ENCODE peak calls at places on chromosome 11, in seven cellular contexts. W, K, N, V, O, P and L are unnamed samples.

GRCh38 chr11:121391914-121392313 is 60.2 kb upstream of the SORL1 start:
- DNase-seq in K (no peak), W (peak), N (no peak), V (no peak), P (no peak), O (no peak), L (no peak)

GRCh38 chr11:64352099-64353005 is 6.6 kb upstream of the RPS6KA4 start:
- DNase-seq in W (no peak), P (no peak), V (no peak), N (no peak), K (no peak), O (no peak), L (no peak)

GRCh38 chr11:109208116-109208515 is 213.9 kb upstream of the C11orf87 start:
- DNase-seq in V (no peak), K (no peak), W (no peak), N (no peak), O (no peak), P (no peak), L (no peak)

GRCh38 chr11:109789911-109790310 is 303.3 kb upstream of the ZC3H12C start:
- DNase-seq in V (no peak), O (no peak), K (no peak), N (no peak), P (no peak), W (no peak), L (no peak)

GRCh38 chr11:125264091-125265022 is 99.8 kb downstream of the PKNOX2 start:
- DNase-seq in P (no peak), V (no peak), W (no peak), K (no peak), O (no peak), N (no peak), L (no peak)

GRCh38 chr11:80155412-80156017 is 714.7 kb upstream of the TENM4 start:
- DNase-seq in O (no peak), W (peak), P (no peak), N (no peak), V (no peak), K (no peak), L (no peak)

GRCh38 chr11:61586792-61587430 is 6.0 kb upstream of the SYT7 start:
- DNase-seq in K (no peak), W (no peak), P (no peak), O (no peak), V (no peak), N (no peak), L (no peak)

GRCh38 chr11:45665206-45665932 is at the start of gene CHST1:
- DNase-seq in N (peak), V (peak), O (peak), P (peak), W (no peak), K (peak), L (no peak)

GRCh38 chr11:118081241-118081958 is 4.5 kb downstream of the TMPRSS4 start:
- DNase-seq in O (no peak), K (no peak), N (no peak), V (no peak), P (no peak), W (peak), L (no peak)

GRCh38 chr11:77776455-77776854 is 44.1 kb downstream of the RSF1 start:
- DNase-seq in O (no peak), P (no peak), N (no peak), V (no peak), K (no peak), W (no peak), L (no peak)

GRCh38 chr11:73734996-73735395 is 25.9 kb downstream of the RAB6A start:
- DNase-seq in K (no peak), P (no peak), N (no peak), W (no peak), O (no peak), V (no peak), L (no peak)

GRCh38 chr11:117544431-117544830 is 216.8 kb downstream of the CEP164 start:
- DNase-seq in N (no peak), K (no peak), P (no peak), V (no peak), O (no peak), W (no peak), L (no peak)

GRCh38 chr11:124745835-124746620 is 6.0 kb downstream of the VSIG2 start:
- DNase-seq in O (peak), K (peak), N (peak), P (peak), V (no peak), W (no peak), L (no peak)

GRCh38 chr11:91749231-91749630 is 475.4 kb upstream of the FAT3 start:
- DNase-seq in P (no peak), K (no peak), O (no peak), N (no peak), V (no peak), W (no peak), L (no peak)

GRCh38 chr11:9565822-9566560 is 7.5 kb upstream of the WEE1 start:
- DNase-seq in N (peak), P (peak), W (peak), V (no peak), K (peak), O (peak), L (no peak)